ENCODE peak calls at places on chromosomes 4 and X, in nine cellular contexts. One of them, this sample, is unnamed.

GRCh38 chrX:15384304-15384703 is at the start of gene VEGFD:
- DNase-seq in COR-L47: no peak
- DNase-seq in cardiac muscle cell: peak; percentile 74
- DNase-seq in GM23248: peak; percentile 48
- DNase-seq in T47D: no peak
- DNase-seq in HS-5: no peak
- DNase-seq in IMR-90: peak; percentile 86
- DNase-seq in astrocyte of the hippocampus: peak; percentile 2
- DNase-seq in activated CD4-positive, alpha-beta T cell treated with anti-CD3 and anti-CD28 coated beads for 24 hours: no peak
- DNase-seq in this sample: no peak

GRCh38 chrX:40173662-40174593 is 76.2 kb upstream of the BCOR start:
- DNase-seq in COR-L47: no peak
- DNase-seq in cardiac muscle cell: peak; percentile 39
- DNase-seq in GM23248: peak; percentile 62
- DNase-seq in T47D: no peak
- DNase-seq in HS-5: no peak
- DNase-seq in IMR-90: no peak
- DNase-seq in astrocyte of the hippocampus: peak; percentile 52
- DNase-seq in activated CD4-positive, alpha-beta T cell treated with anti-CD3 and anti-CD28 coated beads for 24 hours: peak; percentile 47
- DNase-seq in this sample: peak; percentile 83

GRCh38 chrX:100647739-100648138 is 3.7 kb downstream of the SRPX2 start:
- DNase-seq in COR-L47: no peak
- DNase-seq in cardiac muscle cell: peak; percentile 32
- DNase-seq in GM23248: peak; percentile 20
- DNase-seq in T47D: no peak
- DNase-seq in HS-5: no peak
- DNase-seq in IMR-90: no peak
- DNase-seq in astrocyte of the hippocampus: no peak
- DNase-seq in activated CD4-positive, alpha-beta T cell treated with anti-CD3 and anti-CD28 coated beads for 24 hours: no peak
- DNase-seq in this sample: no peak

GRCh38 chrX:115958687-115959359 is 211.7 kb upstream of the AGTR2 start:
- DNase-seq in COR-L47: peak; percentile 23
- DNase-seq in cardiac muscle cell: no peak
- DNase-seq in GM23248: peak; percentile 12
- DNase-seq in T47D: no peak
- DNase-seq in HS-5: no peak
- DNase-seq in IMR-90: no peak
- DNase-seq in astrocyte of the hippocampus: no peak
- DNase-seq in activated CD4-positive, alpha-beta T cell treated with anti-CD3 and anti-CD28 coated beads for 24 hours: no peak
- DNase-seq in this sample: no peak

GRCh38 chr4:15488136-15488535 is 18.5 kb downstream of the CC2D2A start:
- DNase-seq in COR-L47: no peak
- DNase-seq in cardiac muscle cell: no peak
- DNase-seq in GM23248: no peak
- DNase-seq in T47D: no peak
- DNase-seq in HS-5: no peak
- DNase-seq in IMR-90: peak; percentile 17
- DNase-seq in astrocyte of the hippocampus: no peak
- DNase-seq in activated CD4-positive, alpha-beta T cell treated with anti-CD3 and anti-CD28 coated beads for 24 hours: no peak
- DNase-seq in this sample: no peak

GRCh38 chr4:100469555-100469954 is 48.3 kb downstream of the EMCN start:
- DNase-seq in COR-L47: no peak
- DNase-seq in cardiac muscle cell: no peak
- DNase-seq in GM23248: no peak
- DNase-seq in T47D: no peak
- DNase-seq in HS-5: no peak
- DNase-seq in IMR-90: no peak
- DNase-seq in astrocyte of the hippocampus: no peak
- DNase-seq in activated CD4-positive, alpha-beta T cell treated with anti-CD3 and anti-CD28 coated beads for 24 hours: no peak
- DNase-seq in this sample: no peak

GRCh38 chrX:76184276-76184675 is 11.4 kb downstream of the PBDC1 start:
- DNase-seq in COR-L47: no peak
- DNase-seq in cardiac muscle cell: peak; percentile 13
- DNase-seq in GM23248: no peak
- DNase-seq in T47D: no peak
- DNase-seq in HS-5: no peak
- DNase-seq in IMR-90: peak; percentile 21
- DNase-seq in astrocyte of the hippocampus: no peak
- DNase-seq in activated CD4-positive, alpha-beta T cell treated with anti-CD3 and anti-CD28 coated beads for 24 hours: no peak
- DNase-seq in this sample: no peak

GRCh38 chr4:145044341-145044740 is 53.7 kb downstream of the ANAPC10 start:
- DNase-seq in COR-L47: no peak
- DNase-seq in cardiac muscle cell: no peak
- DNase-seq in GM23248: peak; percentile 34
- DNase-seq in T47D: no peak
- DNase-seq in HS-5: no peak
- DNase-seq in IMR-90: peak; percentile 55
- DNase-seq in astrocyte of the hippocampus: peak; percentile 38
- DNase-seq in activated CD4-positive, alpha-beta T cell treated with anti-CD3 and anti-CD28 coated beads for 24 hours: no peak
- DNase-seq in this sample: no peak

GRCh38 chrX:120450163-120450562 is 18.9 kb downstream of the LAMP2 start:
- DNase-seq in COR-L47: no peak
- DNase-seq in cardiac muscle cell: peak; percentile 23
- DNase-seq in GM23248: peak; percentile 23
- DNase-seq in T47D: no peak
- DNase-seq in HS-5: no peak
- DNase-seq in IMR-90: no peak
- DNase-seq in astrocyte of the hippocampus: peak; percentile 11
- DNase-seq in activated CD4-positive, alpha-beta T cell treated with anti-CD3 and anti-CD28 coated beads for 24 hours: no peak
- DNase-seq in this sample: no peak

This sample was measured in upper lobe of right lung.